ENCODE peak calls at places on chromosomes 16 and 17, in six cellular contexts. M is K562, I is upper lobe of left lung, S is GM12878, B is HepG2, L is A549. C is an unnamed sample.

GRCh38 chr17:44333371-44333770 is 8.7 kb upstream of the SLC25A39 start:
- ATAC-seq in I (peak; percentile 57), L (no peak), B (no peak), M (no peak), S (no peak), C (no peak)

GRCh38 chr17:61385869-61386245 is 13.8 kb upstream of the TBX2 start:
- ATAC-seq in B (no peak), L (no peak), M (no peak), S (no peak), I (no peak), C (no peak)

GRCh38 chr16:55389426-55390073 is 65.5 kb downstream of the IRX6 start:
- ATAC-seq in M (no peak), B (no peak), I (peak; percentile 91), S (no peak), L (no peak), C (no peak)

GRCh38 chr17:27496501-27496943 is 40.3 kb downstream of the KSR1 start:
- ATAC-seq in S (peak; percentile 61), M (peak; percentile 4), B (peak; percentile 84), L (no peak), I (no peak), C (no peak)

GRCh38 chr16:79601092-79601977 is 798 bp upstream of the MAF start:
- ATAC-seq in S (no peak), L (peak; percentile 36), B (peak; percentile 88), M (no peak), I (peak; percentile 74), C (peak; percentile 22)

GRCh38 chr17:82910041-82910481 is 70.2 kb upstream of the ZNF750 start:
- ATAC-seq in L (no peak), I (no peak), S (no peak), M (no peak), B (no peak), C (no peak)

GRCh38 chr16:89722392-89723278 is 1.3 kb downstream of the ZNF276 start:
- ATAC-seq in I (peak; percentile 88), L (peak; percentile 5), B (no peak), S (peak; percentile 49), M (peak; percentile 0), C (peak; percentile 16)

GRCh38 chr16:63617990-63618763 is 1503.7 kb downstream of the CDH11 start:
- ATAC-seq in B (no peak), I (peak; percentile 46), L (peak; percentile 76), M (no peak), S (no peak), C (no peak)

GRCh38 chr16:46853713-46854443 is 22.9 kb upstream of the C16orf87 start:
- ATAC-seq in I (peak; percentile 62), M (peak; percentile 92), B (peak; percentile 86), S (peak; percentile 88), L (peak; percentile 91), C (peak; percentile 67)

GRCh38 chr16:67400901-67401300 is 7.6 kb upstream of the TPPP3 start:
- ATAC-seq in M (no peak), S (no peak), L (no peak), B (no peak), I (no peak), C (no peak)

GRCh38 chr17:38509772-38510423 is 81.6 kb downstream of the ARHGAP23 start:
- ATAC-seq in L (no peak), M (peak; percentile 49), B (peak; percentile 22), S (peak; percentile 55), I (no peak), C (peak; percentile 39)

GRCh38 chr17:61362396-61362795 is 37.2 kb upstream of the TBX2 start:
- ATAC-seq in M (no peak), B (no peak), I (no peak), S (no peak), L (no peak), C (no peak)

GRCh38 chr16:10088380-10088793 is 93.8 kb downstream of the GRIN2A start:
- ATAC-seq in S (no peak), I (no peak), B (no peak), M (no peak), L (no peak), C (no peak)

GRCh38 chr17:62064029-62064790 is 868 bp downstream of the MED13 start:
- ATAC-seq in L (no peak), S (peak; percentile 40), B (no peak), I (no peak), M (peak; percentile 14), C (no peak)

GRCh38 chr17:83189673-83190385 is 110.4 kb downstream of the METRNL start:
- ATAC-seq in I (peak; percentile 88), L (no peak), M (no peak), B (peak; percentile 92), S (no peak), C (peak; percentile 82)

GRCh38 chr16:55138298-55138697 is 185.7 kb upstream of the IRX6 start:
- ATAC-seq in L (no peak), I (no peak), S (no peak), M (no peak), B (peak; percentile 82), C (no peak)

GRCh38 chr17:35740997-35741931 is 9.8 kb downstream of the RASL10B start:
- ATAC-seq in I (no peak), S (peak; percentile 40), B (no peak), M (peak; percentile 75), L (peak; percentile 54), C (peak; percentile 35)

GRCh38 chr17:40290629-40291296 is 3.1 kb downstream of the CDC6 start:
- ATAC-seq in B (no peak), S (peak; percentile 27), I (no peak), L (peak; percentile 37), M (no peak), C (peak; percentile 29)

GRCh38 chr16:85293899-85294642 is 181.8 kb upstream of the CIBAR2 start:
- ATAC-seq in B (no peak), I (no peak), S (no peak), L (no peak), M (no peak), C (no peak)

GRCh38 chr16:79845734-79846135 is 245.2 kb upstream of the MAF start:
- ATAC-seq in L (no peak), S (no peak), B (no peak), I (no peak), M (peak; percentile 94), C (no peak)

DNA sequence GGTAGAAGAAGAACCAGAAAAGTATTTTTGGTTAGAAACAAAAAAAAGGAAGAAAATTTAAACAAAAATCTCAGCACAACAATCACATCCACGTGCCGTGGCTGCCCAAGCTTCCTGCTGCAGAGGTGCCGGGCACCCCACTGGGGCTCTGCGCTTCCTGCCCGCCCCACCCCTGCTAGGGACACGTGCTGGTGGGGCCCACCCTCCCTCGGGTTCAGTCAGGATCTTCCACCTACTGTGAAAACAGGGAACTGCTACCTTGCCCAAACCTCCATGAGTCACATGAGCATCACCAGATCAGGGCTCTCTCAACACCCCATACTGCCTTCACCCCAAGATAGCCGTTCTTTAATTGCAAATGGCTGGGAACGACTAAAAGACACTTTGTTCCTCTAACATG is 24.4 kb upstream of the CYTH1 start:
- ATAC-seq in M (no peak), B (no peak), S (peak; percentile 53), L (peak; percentile 63), I (no peak), C (peak; percentile 32)
- TF ChIP-seq EP300 in M (no peak), B (no peak), S (no peak), L (no peak), I (no peak), C (no peak)

GRCh38 chr17:75265614-75266314 is 4.1 kb downstream of the MRPS7 start:
- ATAC-seq in M (no peak), I (no peak), B (no peak), S (no peak), L (no peak), C (no peak)
- TF ChIP-seq POLR2A in M (no peak), I (no peak), B (no peak), S (no peak), L (no peak), C (no peak)

GRCh38 chr17:8186787-8187516 is 3.0 kb downstream of the BORCS6 start:
- ATAC-seq in I (peak; percentile 83), S (peak; percentile 46), B (peak; percentile 19), L (peak; percentile 51), M (peak; percentile 53), C (peak; percentile 70)
- TF ChIP-seq EP300 in I (no peak), S (no peak), B (no peak), L (no peak), M (peak; percentile 49), C (no peak)

DNA sequence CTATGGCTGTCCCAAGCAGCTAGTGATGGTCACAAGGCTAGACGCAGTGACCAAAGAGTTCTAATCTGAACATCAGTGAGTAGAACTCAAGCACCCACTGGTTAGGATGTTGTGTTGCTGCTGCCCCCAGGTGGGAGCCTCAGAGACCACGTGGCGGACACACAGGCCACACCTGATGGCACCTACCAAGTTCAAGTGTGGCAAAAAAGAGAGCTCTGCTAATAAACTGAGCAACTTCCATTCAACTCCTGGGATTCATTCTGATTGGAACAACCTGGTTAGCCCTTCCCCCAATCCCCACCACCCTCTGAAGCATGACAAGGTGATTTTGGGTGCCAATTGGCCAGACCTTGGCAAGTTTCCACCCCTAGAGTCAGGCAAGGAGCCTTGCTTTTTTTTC is 3.5 kb upstream of the LCMT1 start:
- ATAC-seq in S (peak; percentile 41), M (peak; percentile 10), B (no peak), L (no peak), I (no peak), C (no peak)
- TF ChIP-seq POLR2A in S (no peak), M (no peak), B (no peak), L (no peak), I (no peak), C (no peak)

GRCh38 chr17:8647202-8647601 is 16.7 kb upstream of the MYH10 start:
- ATAC-seq in M (no peak), B (peak; percentile 66), L (no peak), S (no peak), I (no peak), C (no peak)

GRCh38 chr17:8650119-8650499 is 19.6 kb upstream of the MYH10 start:
- ATAC-seq in L (no peak), I (no peak), S (no peak), B (no peak), M (no peak), C (no peak)

GRCh38 chr17:8644507-8644902 is 14.0 kb upstream of the MYH10 start:
- ATAC-seq in M (no peak), L (no peak), B (no peak), I (no peak), S (no peak), C (no peak)

GRCh38 chr17:8651013-8651412 is 20.5 kb upstream of the MYH10 start:
- ATAC-seq in L (peak; percentile 50), B (peak; percentile 82), S (no peak), I (no peak), M (peak; percentile 70), C (no peak)

GRCh38 chr17:8649157-8650118 is 18.9 kb upstream of the MYH10 start:
- ATAC-seq in B (peak; percentile 41), S (no peak), M (no peak), I (peak; percentile 68), L (no peak), C (peak; percentile 81)
- TF ChIP-seq EP300 in B (no peak), S (no peak), M (no peak), I (no peak), L (no peak), C (no peak)

DNA sequence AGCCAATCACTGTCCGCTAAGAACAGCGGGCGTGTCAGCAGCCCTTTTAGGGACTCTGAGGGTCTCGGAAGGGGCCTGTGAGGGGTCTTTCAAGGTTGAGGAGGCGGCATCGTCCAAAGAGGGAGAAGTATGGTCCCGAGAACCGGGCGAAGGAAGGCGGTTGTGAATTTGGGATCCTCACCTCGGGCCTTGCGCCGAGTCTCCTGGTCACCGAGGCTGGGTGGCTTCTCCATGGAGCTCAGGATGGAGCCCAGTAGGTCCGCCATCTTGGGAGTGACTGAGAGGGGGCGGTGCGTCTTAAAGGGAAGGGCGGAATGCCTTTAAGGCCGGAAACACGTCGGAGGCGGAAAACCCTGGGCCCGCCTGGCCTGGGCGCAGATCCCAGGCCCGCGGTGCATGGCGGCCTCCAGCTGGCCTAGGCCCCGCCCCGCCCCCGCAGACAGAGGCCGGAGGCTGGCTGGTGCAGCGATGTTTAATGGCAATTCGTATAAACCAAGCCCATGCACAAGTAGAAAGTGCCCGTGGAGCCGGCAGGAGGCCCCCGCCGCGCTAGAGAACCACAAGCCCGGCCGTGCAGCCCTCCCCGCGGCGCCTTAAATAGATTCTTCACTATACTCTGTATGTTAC is at the start of gene SPAG7:
- ATAC-seq in I (peak; percentile 95), S (peak; percentile 69), M (peak; percentile 79), L (peak; percentile 67), B (peak; percentile 68), C (peak; percentile 84)
- TF ChIP-seq POLR2A in I (no peak), S (peak; percentile 87), M (peak; percentile 85), L (peak; percentile 80), B (peak; percentile 74), C (peak; percentile 48)

C was measured in gastroesophageal sphincter.